ENCODE peak calls at places on chromosomes 1 and 21, in nine cellular contexts. E is PC-9, X is PC-3, I is GM23338, Z is GM23248, V is hepatocyte, P is HCT116, M is GM12878, H is fibroblast of lung. R is an unnamed sample.

GRCh38 chr1:21586926-21587601 is 77.8 kb downstream of the ALPL start:
- DNase-seq in E (peak), X (peak), I (peak), Z (peak), V (peak), P (peak), M (no peak), H (peak), R (no peak)

GRCh38 chr21:31335957-31336738 is 7.9 kb downstream of the TIAM1 start:
- DNase-seq in E (no peak), X (peak), I (no peak), Z (peak), V (peak), P (no peak), M (no peak), H (peak), R (peak)

GRCh38 chr1:234746798-234747196 is 136.8 kb upstream of the IRF2BP2 start:
- DNase-seq in E (peak), X (peak), I (no peak), Z (no peak), V (no peak), P (peak), M (no peak), H (peak), R (peak)

GRCh38 chr1:192477630-192478029 is 97.9 kb upstream of the RGS1 start:
- DNase-seq in E (no peak), X (peak), I (peak), Z (peak), V (peak), P (no peak), M (peak), H (peak), R (no peak)

GRCh38 chr1:21291964-21292363 is 1.7 kb upstream of the ECE1 start:
- DNase-seq in E (no peak), X (no peak), I (no peak), Z (no peak), V (no peak), P (no peak), M (no peak), H (no peak), R (no peak)

GRCh38 chr1:228735871-228736586 is 750 bp downstream of the RHOU start:
- DNase-seq in E (no peak), X (peak), I (peak), Z (peak), V (peak), P (peak), M (no peak), H (peak), R (no peak)

GRCh38 chr1:235442788-235443429 is 61.3 kb downstream of the B3GALNT2 start:
- DNase-seq in E (peak), X (peak), I (no peak), Z (peak), V (no peak), P (peak), M (no peak), H (peak), R (peak)

GRCh38 chr1:14516974-14517812 is 81.3 kb upstream of the KAZN start:
- DNase-seq in E (no peak), X (peak), I (no peak), Z (peak), V (peak), P (no peak), M (peak), H (peak), R (peak)

GRCh38 chr1:78047131-78047530 is 1.4 kb downstream of the GIPC2 start:
- DNase-seq in E (no peak), X (no peak), I (peak), Z (no peak), V (no peak), P (no peak), M (no peak), H (no peak), R (no peak)

GRCh38 chr1:3483380-3483779 is 28.9 kb downstream of the ARHGEF16 start:
- DNase-seq in E (no peak), X (no peak), I (no peak), Z (no peak), V (no peak), P (no peak), M (no peak), H (no peak), R (no peak)

GRCh38 chr1:244273845-244274619 is 177.7 kb downstream of the ADSS2 start:
- DNase-seq in E (peak), X (peak), I (no peak), Z (peak), V (peak), P (peak), M (no peak), H (peak), R (peak)

GRCh38 chr1:211639500-211640361 is 35.7 kb downstream of the NEK2 start:
- DNase-seq in E (peak), X (peak), I (no peak), Z (peak), V (peak), P (no peak), M (no peak), H (peak), R (no peak)

GRCh38 chr1:181483084-181483559 is at the start of gene CACNA1E:
- DNase-seq in E (no peak), X (no peak), I (no peak), Z (no peak), V (no peak), P (no peak), M (no peak), H (no peak), R (no peak)
- TF ChIP-seq EZH2 in E (no peak), X (no peak), I (peak), Z (no peak), V (peak), P (no peak), M (no peak), H (no peak), R (no peak)

DNA sequence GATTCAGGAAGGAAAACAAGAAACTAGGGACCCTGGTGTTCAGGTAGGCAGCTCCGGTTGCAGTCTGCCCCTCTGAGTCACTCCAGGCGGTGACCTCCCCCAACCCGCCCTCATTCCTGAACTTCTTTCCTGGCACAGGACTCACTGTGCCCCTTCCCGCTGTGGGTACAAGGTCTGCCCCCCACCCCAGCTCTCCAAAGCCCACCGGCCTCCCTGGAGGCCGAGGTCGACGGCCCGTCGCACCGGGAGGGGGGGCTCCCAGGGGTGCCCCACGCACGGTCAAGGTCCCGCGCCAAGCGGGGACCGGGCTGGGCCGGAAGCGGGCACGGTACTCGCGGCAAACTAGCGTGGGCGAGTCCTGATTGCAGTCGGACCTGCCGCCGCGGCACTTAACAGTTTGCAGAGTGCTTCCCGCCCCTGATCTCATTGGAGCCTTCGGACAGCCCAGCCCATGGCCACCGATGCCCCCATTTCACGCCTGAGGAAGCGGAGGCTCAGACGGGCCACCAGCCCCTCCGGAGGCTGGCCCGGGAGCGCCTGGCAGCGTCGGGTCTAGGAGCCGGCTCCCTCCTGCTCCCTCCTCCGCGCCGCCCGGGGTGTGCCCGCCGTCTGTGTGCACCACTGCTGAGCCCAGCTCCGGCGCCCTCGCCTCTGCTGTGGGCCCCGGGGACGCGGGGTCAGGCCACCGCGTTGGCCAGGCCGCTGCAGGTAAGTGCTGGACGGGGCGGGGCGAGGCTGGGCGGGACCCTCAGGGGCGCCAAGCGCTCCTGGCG is at the start of gene GJB3:
- DNase-seq in E (peak), X (peak), I (peak), Z (peak), V (peak), P (no peak), M (no peak), H (peak), R (no peak)
- TF ChIP-seq EZH2 in E (no peak), X (no peak), I (peak), Z (peak), V (no peak), P (no peak), M (no peak), H (peak), R (no peak)

DNA sequence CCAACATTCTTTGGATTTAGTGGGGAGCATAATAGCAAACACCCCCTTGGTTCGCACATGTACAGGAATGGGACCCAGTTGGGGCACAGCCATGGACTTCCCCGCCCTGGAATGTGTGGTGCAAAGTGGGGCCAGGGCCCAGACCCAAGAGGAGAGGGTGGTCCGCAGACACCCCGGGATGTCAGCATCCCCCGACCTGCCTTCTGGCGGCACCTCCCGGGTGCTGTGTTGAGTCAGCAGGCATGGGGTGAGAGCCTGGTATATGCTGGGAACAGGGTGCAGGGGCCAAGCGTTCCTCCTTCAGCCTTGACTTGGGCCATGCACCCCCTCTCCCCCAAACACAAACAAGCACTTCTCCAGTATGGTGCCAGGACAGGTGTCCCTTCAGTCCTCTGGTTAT is 21.8 kb downstream of the UQCRHL start:
- DNase-seq in E (no peak), X (no peak), I (no peak), Z (no peak), V (no peak), P (no peak), M (no peak), H (no peak), R (no peak)
- TF ChIP-seq EZH2 in E (no peak), X (no peak), I (no peak), Z (no peak), V (no peak), P (no peak), M (no peak), H (no peak), R (no peak)

DNA sequence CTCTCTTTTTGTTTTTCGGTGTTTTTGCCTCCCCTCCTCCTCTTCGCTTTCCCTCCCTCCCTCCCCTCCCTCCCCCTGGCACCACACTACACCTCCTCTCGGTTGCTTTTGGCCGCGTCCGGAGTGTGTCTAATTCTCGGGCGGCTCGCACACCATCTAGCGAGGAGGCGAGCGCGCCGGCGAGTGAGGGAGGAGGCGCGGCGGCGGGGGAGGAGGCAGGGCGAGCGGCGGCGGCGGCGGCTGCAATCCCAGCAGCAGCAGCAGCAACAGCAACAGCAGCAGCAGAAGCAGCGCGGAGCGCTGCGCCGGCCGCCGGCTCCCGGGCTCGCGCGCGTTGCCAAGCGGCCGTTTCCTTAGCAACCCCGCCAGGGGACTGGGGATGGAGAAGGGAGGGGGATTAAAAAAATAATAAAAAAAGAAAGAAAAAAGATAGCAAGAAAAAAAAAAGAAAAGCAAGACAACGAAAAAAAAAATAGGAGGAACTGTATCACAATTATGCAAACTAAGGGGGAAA is 408 bp upstream of the NEGR1 start:
- DNase-seq in E (peak), X (peak), I (peak), Z (peak), V (peak), P (no peak), M (no peak), H (peak), R (no peak)
- TF ChIP-seq EZH2 in E (no peak), X (no peak), I (no peak), Z (no peak), V (no peak), P (no peak), M (no peak), H (no peak), R (no peak)

GRCh38 chr1:220420700-220421099 is 107.2 kb upstream of the MARK1 start:
- DNase-seq in E (no peak), X (no peak), I (no peak), Z (no peak), V (no peak), P (no peak), M (no peak), H (no peak), R (no peak)
- TF ChIP-seq EZH2 in E (no peak), X (no peak), I (no peak), Z (no peak), V (no peak), P (no peak), M (no peak), H (no peak), R (no peak)

GRCh38 chr1:159943908-159944622 is 1.3 kb downstream of the IGSF9 start:
- DNase-seq in E (no peak), X (no peak), I (no peak), Z (no peak), V (no peak), P (no peak), M (no peak), H (no peak), R (no peak)

GRCh38 chr1:159944623-159945455 is 574 bp downstream of the IGSF9 start:
- DNase-seq in E (no peak), X (no peak), I (peak), Z (no peak), V (no peak), P (no peak), M (no peak), H (no peak), R (no peak)

GRCh38 chr1:159946242-159947187 is 1.1 kb upstream of the IGSF9 start:
- DNase-seq in E (no peak), X (no peak), I (no peak), Z (peak), V (no peak), P (no peak), M (no peak), H (no peak), R (no peak)

GRCh38 chr1:159947942-159948341 is 2.5 kb upstream of the IGSF9 start:
- DNase-seq in E (no peak), X (no peak), I (no peak), Z (no peak), V (no peak), P (no peak), M (no peak), H (no peak), R (no peak)

GRCh38 chr1:159945483-159946241 is at the start of gene IGSF9:
- DNase-seq in E (peak), X (peak), I (peak), Z (peak), V (peak), P (peak), M (no peak), H (peak), R (peak)
- TF ChIP-seq EZH2 in E (no peak), X (no peak), I (no peak), Z (no peak), V (no peak), P (no peak), M (no peak), H (no peak), R (no peak)

DNA sequence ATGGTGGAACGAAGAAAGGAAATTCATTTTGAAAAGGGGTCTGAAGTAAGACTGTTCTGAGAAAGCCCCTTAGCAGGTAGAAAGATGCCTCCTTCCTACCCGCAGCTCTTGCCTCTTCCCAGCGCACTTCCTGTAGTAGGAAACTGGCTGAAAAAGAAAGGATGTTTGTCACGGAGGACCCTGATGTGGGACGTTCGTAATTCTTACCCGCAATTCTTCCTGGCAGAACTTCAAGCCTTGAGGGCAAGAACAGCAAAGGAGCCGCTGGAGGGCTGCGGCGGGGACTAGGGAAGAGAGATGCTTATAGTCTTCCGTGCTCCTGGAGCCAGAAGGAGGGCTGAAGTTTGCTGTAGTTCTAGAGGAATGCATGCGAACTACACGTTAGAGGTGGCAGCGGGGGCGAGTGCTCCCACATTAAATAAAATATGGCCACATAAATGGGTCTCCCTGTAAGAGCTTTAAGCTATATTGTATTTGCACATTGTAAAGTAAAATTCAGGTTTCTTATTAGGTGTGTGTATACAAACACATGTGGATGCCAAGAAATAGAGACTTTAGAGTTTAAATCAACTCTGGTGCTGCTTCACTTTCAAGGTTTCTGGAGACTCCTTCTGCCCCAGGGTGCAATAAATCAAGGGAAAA is 6.4 kb downstream of the C1orf53 start:
- DNase-seq in E (no peak), X (no peak), I (peak), Z (no peak), V (no peak), P (no peak), M (no peak), H (no peak), R (no peak)
- TF ChIP-seq EZH2 in E (no peak), X (no peak), I (peak), Z (no peak), V (peak), P (no peak), M (no peak), H (no peak), R (peak)

GRCh38 chr1:159800177-159800935 is 1.8 kb upstream of the FCRL6 start:
- DNase-seq in E (no peak), X (peak), I (no peak), Z (peak), V (no peak), P (no peak), M (peak), H (no peak), R (no peak)
- TF ChIP-seq EZH2 in E (no peak), X (no peak), I (no peak), Z (no peak), V (no peak), P (no peak), M (no peak), H (no peak), R (no peak)

GRCh38 chr1:202643397-202644218 is 66.6 kb downstream of the SYT2 start:
- DNase-seq in E (no peak), X (no peak), I (peak), Z (peak), V (peak), P (no peak), M (no peak), H (no peak), R (no peak)
- TF ChIP-seq EZH2 in E (no peak), X (peak), I (no peak), Z (peak), V (peak), P (no peak), M (no peak), H (peak), R (no peak)